ENCODE peak calls at places on chromosomes 3 and 15, in eight cellular contexts. L, N, G, O, V, H, R and M are unnamed samples.

GRCh38 chr3:154794383-154794782 is 285.7 kb upstream of the MME start:
- DNase-seq in R (no peak), O (no peak), N (no peak), H (no peak), V (no peak), G (no peak), L (no peak), M (no peak)

GRCh38 chr15:88604972-88605506 is 16.1 kb upstream of the AEN start:
- DNase-seq in H (no peak), G (no peak), V (no peak), R (no peak), N (no peak), O (no peak), L (no peak), M (no peak)

GRCh38 chr3:123027292-123028232 is at the start of gene SEMA5B:
- DNase-seq in L (peak), V (peak), G (no peak), R (peak), N (peak), O (peak), H (peak), M (no peak)

GRCh38 chr3:73765878-73766564 is 141.3 kb upstream of the PDZRN3 start:
- DNase-seq in L (no peak), G (no peak), H (no peak), R (no peak), V (no peak), O (no peak), N (no peak), M (no peak)

GRCh38 chr3:9715764-9716437 is 12.3 kb downstream of the CPNE9 start:
- DNase-seq in G (no peak), R (no peak), H (peak), V (peak), O (peak), L (peak), N (peak), M (peak)

GRCh38 chr3:5813521-5813920 is 626.0 kb downstream of the EDEM1 start:
- DNase-seq in V (no peak), H (no peak), G (no peak), N (no peak), R (no peak), L (no peak), O (no peak), M (no peak)

GRCh38 chr3:47002490-47003410 is 23.3 kb downstream of the NBEAL2 start:
- DNase-seq in V (no peak), O (no peak), G (no peak), R (no peak), L (no peak), N (peak), H (no peak), M (no peak)

GRCh38 chr3:108119398-108120109 is 28.7 kb upstream of the CD47 start:
- DNase-seq in L (no peak), N (no peak), G (no peak), H (no peak), V (no peak), O (no peak), R (no peak), M (no peak)

GRCh38 chr3:158127250-158128219 is 17.6 kb downstream of the RSRC1 start:
- DNase-seq in G (no peak), H (no peak), V (no peak), L (no peak), R (no peak), O (no peak), N (no peak), M (no peak)

GRCh38 chr3:43894176-43895049 is 203.7 kb downstream of the ABHD5 start:
- DNase-seq in V (no peak), N (peak), G (no peak), R (peak), H (peak), O (peak), L (peak), M (peak)

GRCh38 chr15:29736745-29737023 is 85.6 kb downstream of the TJP1 start:
- DNase-seq in G (no peak), H (peak), V (no peak), L (no peak), N (no peak), O (no peak), R (no peak), M (no peak)

GRCh38 chr3:15958692-15959433 is 161.1 kb upstream of the ANKRD28 start:
- DNase-seq in G (no peak), H (no peak), R (no peak), L (no peak), N (no peak), V (no peak), O (no peak), M (no peak)

GRCh38 chr3:187063286-187064081 is 75.8 kb downstream of the RPL39L start:
- DNase-seq in G (no peak), V (no peak), O (no peak), H (peak), N (no peak), L (no peak), R (no peak), M (peak)

GRCh38 chr3:61913657-61914056 is 352.3 kb downstream of the PTPRG start:
- DNase-seq in N (no peak), V (no peak), G (no peak), R (no peak), H (no peak), L (no peak), O (no peak), M (no peak)

GRCh38 chr3:172717493-172718088 is 6.7 kb upstream of the NCEH1 start:
- DNase-seq in V (no peak), L (no peak), H (no peak), N (no peak), G (no peak), O (peak), R (no peak), M (no peak)

GRCh38 chr3:48983096-48983495 is 6.9 kb upstream of the P4HTM start:
- DNase-seq in O (no peak), N (no peak), G (no peak), V (no peak), L (no peak), R (no peak), H (no peak), M (no peak)

GRCh38 chr15:68617001-68617400 is 38.2 kb downstream of the CORO2B start:
- DNase-seq in O (no peak), H (no peak), N (no peak), V (no peak), R (no peak), G (no peak), L (peak), M (no peak)

GRCh38 chr3:30343067-30343831 is 263.2 kb upstream of the TGFBR2 start:
- DNase-seq in N (no peak), H (no peak), L (no peak), O (no peak), R (no peak), G (no peak), V (no peak), M (no peak)

GRCh38 chr3:158847466-158847849 is 45.6 kb downstream of the MFSD1 start:
- DNase-seq in O (no peak), V (no peak), N (no peak), H (no peak), G (no peak), L (no peak), R (no peak), M (no peak)

GRCh38 chr3:184231671-184232070 is 2.3 kb downstream of the VWA5B2 start:
- DNase-seq in H (no peak), L (no peak), O (no peak), R (no peak), N (no peak), V (no peak), G (no peak), M (no peak)

GRCh38 chr15:95565201-95565600 is 765.3 kb upstream of the NR2F2 start:
- DNase-seq in G (no peak), V (no peak), L (no peak), R (no peak), N (no peak), O (no peak), H (no peak), M (no peak)

GRCh38 chr3:13135251-13135810 is 62.1 kb upstream of the IQSEC1 start:
- DNase-seq in R (no peak), G (no peak), V (peak), L (no peak), O (no peak), H (no peak), N (peak), M (no peak)

GRCh38 chr15:31867536-31868442 is 162.5 kb upstream of the CHRNA7 start:
- DNase-seq in N (peak), G (peak), L (peak), O (peak), R (peak), H (peak), V (no peak), M (peak)

GRCh38 chr3:193052294-193052693 is 134.6 kb upstream of the MB21D2 start:
- DNase-seq in O (no peak), V (no peak), H (peak), G (no peak), R (no peak), N (no peak), L (no peak), M (no peak)

GRCh38 chr3:128620268-128620691 is 30.3 kb downstream of the RPN1 start:
- DNase-seq in H (no peak), V (no peak), R (no peak), G (no peak), N (no peak), O (no peak), L (no peak), M (no peak)

GRCh38 chr3:84836961-84837360 is 121.8 kb upstream of the CADM2 start:
- DNase-seq in V (no peak), R (no peak), N (no peak), H (peak), O (peak), G (no peak), L (no peak), M (no peak)

GRCh38 chr15:100926258-100926657 is 7.1 kb downstream of the LRRK1 start:
- DNase-seq in O (no peak), H (no peak), N (no peak), G (no peak), V (no peak), L (no peak), R (no peak), M (no peak)

GRCh38 chr3:146222204-146223046 is 28.5 kb downstream of the PLSCR4 start:
- DNase-seq in O (no peak), V (peak), H (peak), N (peak), R (no peak), G (no peak), L (no peak), M (no peak)

GRCh38 chr3:21654241-21654640 is 96.8 kb downstream of the ZNF385D start:
- DNase-seq in G (no peak), H (no peak), R (no peak), V (no peak), N (no peak), O (no peak), L (no peak), M (no peak)

GRCh38 chr3:177683619-177684018 is 486.3 kb upstream of the TBL1XR1 start:
- DNase-seq in N (no peak), H (no peak), L (no peak), G (no peak), O (no peak), R (no peak), V (no peak), M (no peak)

GRCh38 chr3:122245513-122246174 is 62.2 kb downstream of the CASR start:
- DNase-seq in L (no peak), N (no peak), V (no peak), R (no peak), G (no peak), O (no peak), H (no peak), M (no peak)

GRCh38 chr3:49601358-49602048 is 47.2 kb downstream of the BSN start:
- DNase-seq in O (no peak), H (no peak), R (no peak), N (no peak), V (no peak), G (no peak), L (no peak), M (no peak)

GRCh38 chr3:194985031-194985578 is 285.9 kb downstream of the XXYLT1 start:
- DNase-seq in R (peak), G (no peak), L (peak), H (peak), O (no peak), V (peak), N (peak), M (peak)

GRCh38 chr15:43251185-43251862 is 15.4 kb downstream of the TGM5 start:
- DNase-seq in V (no peak), G (no peak), O (no peak), H (no peak), N (no peak), R (no peak), L (no peak), M (no peak)

GRCh38 chr15:64527263-64527984 is 67.0 kb downstream of the ZNF609 start:
- DNase-seq in L (no peak), N (no peak), H (no peak), O (no peak), R (no peak), G (no peak), V (no peak), M (no peak)

GRCh38 chr3:65714138-65714537 is 324.6 kb downstream of the MAGI1 start:
- DNase-seq in N (no peak), O (no peak), H (peak), L (peak), V (no peak), G (no peak), R (no peak), M (no peak)

GRCh38 chr15:27692438-27692837 is 406.7 kb downstream of the OCA2 start:
- DNase-seq in R (no peak), G (no peak), L (no peak), H (no peak), V (no peak), N (no peak), O (no peak), M (no peak)

GRCh38 chr15:100032358-100033080 is 299.3 kb upstream of the LYSMD4 start:
- DNase-seq in L (no peak), R (no peak), O (no peak), G (no peak), H (peak), N (no peak), V (no peak), M (no peak)

GRCh38 chr3:94345101-94345500 is 282.2 kb downstream of the NSUN3 start:
- DNase-seq in H (no peak), L (no peak), G (no peak), O (no peak), N (no peak), V (no peak), R (no peak), M (no peak)